ENCODE peak calls at places on chromosomes 11 and 22, in five cellular contexts. K is foreskin fibroblast; Q is OCI-LY7; U is CD8-positive, alpha-beta T cell; Y is fibroblast of lung. O is an unnamed sample.

GRCh38 chr22:22802346-22802970 is 85.2 kb upstream of the IGLL5 start:
- DNase-seq in U (peak), Y (no peak), K (no peak), Q (peak), O (no peak)

GRCh38 chr11:396948-397548 is 3.0 kb downstream of the PKP3 start:
- DNase-seq in U (no peak), K (peak), Y (peak), Q (no peak), O (peak)

GRCh38 chr11:19646921-19647320 is 65.7 kb upstream of the NAV2 start:
- DNase-seq in K (peak), Q (no peak), U (no peak), Y (peak), O (peak)

GRCh38 chr11:79465160-79465559 is 24.3 kb upstream of the TENM4 start:
- DNase-seq in U (no peak), K (no peak), Q (no peak), Y (no peak), O (no peak)

GRCh38 chr11:1278766-1279673 is 30.4 kb downstream of the TOLLIP start:
- DNase-seq in Q (no peak), K (no peak), Y (no peak), U (no peak), O (no peak)

GRCh38 chr11:64035581-64035980 is at the start of gene FLRT1:
- DNase-seq in Y (no peak), Q (no peak), U (no peak), K (no peak), O (no peak)

GRCh38 chr11:134288486-134288885 is 12.3 kb downstream of the GLB1L3 start:
- DNase-seq in Q (no peak), K (no peak), Y (no peak), U (no peak), O (no peak)

GRCh38 chr11:93329936-93330445 is 551 bp upstream of the DEUP1 start:
- DNase-seq in U (no peak), Q (no peak), Y (peak), K (peak), O (peak)

GRCh38 chr22:40009231-40009769 is 14.5 kb downstream of the FAM83F start:
- DNase-seq in Y (peak), Q (no peak), K (no peak), U (no peak), O (no peak)

GRCh38 chr11:12141283-12141682 is 30.9 kb downstream of the MICAL2 start:
- DNase-seq in U (no peak), Q (no peak), Y (no peak), K (no peak), O (no peak)

GRCh38 chr11:77287136-77287535 is 14.3 kb downstream of the GDPD4 start:
- DNase-seq in Y (peak), U (no peak), Q (no peak), K (peak), O (no peak)

GRCh38 chr22:27388090-27388600 is 413.4 kb downstream of the MN1 start:
- DNase-seq in Y (no peak), K (no peak), Q (peak), U (no peak), O (no peak)

GRCh38 chr11:108984021-108984420 is 319.2 kb downstream of the DDX10 start:
- DNase-seq in Y (no peak), K (no peak), Q (no peak), U (no peak), O (no peak)

GRCh38 chr11:7759010-7759409 is 37.7 kb downstream of the OR5P2 start:
- DNase-seq in K (no peak), U (no peak), Y (no peak), Q (no peak), O (no peak)

GRCh38 chr11:13309156-13309555 is 31.6 kb downstream of the BMAL1 start:
- DNase-seq in Q (no peak), K (no peak), Y (no peak), U (no peak), O (no peak)

GRCh38 chr11:61315260-61315659 is 17.6 kb downstream of the DDB1 start:
- DNase-seq in K (no peak), Y (no peak), Q (no peak), U (no peak), O (no peak)

GRCh38 chr11:75174781-75175370 is 24.0 kb downstream of the SLCO2B1 start:
- DNase-seq in Y (peak), K (peak), U (no peak), Q (peak), O (peak)

GRCh38 chr22:24420977-24421343 is 6.4 kb upstream of the ADORA2A start:
- DNase-seq in U (no peak), Q (no peak), K (no peak), Y (no peak), O (no peak)

GRCh38 chr22:48404801-48405447 is 1422.7 kb downstream of the BRD1 start:
- DNase-seq in Q (no peak), K (no peak), Y (no peak), U (no peak), O (no peak)

GRCh38 chr11:124394408-124394807 is 4.4 kb downstream of the OR8B3 start:
- DNase-seq in U (no peak), Y (peak), Q (no peak), K (peak), O (no peak)

DNA sequence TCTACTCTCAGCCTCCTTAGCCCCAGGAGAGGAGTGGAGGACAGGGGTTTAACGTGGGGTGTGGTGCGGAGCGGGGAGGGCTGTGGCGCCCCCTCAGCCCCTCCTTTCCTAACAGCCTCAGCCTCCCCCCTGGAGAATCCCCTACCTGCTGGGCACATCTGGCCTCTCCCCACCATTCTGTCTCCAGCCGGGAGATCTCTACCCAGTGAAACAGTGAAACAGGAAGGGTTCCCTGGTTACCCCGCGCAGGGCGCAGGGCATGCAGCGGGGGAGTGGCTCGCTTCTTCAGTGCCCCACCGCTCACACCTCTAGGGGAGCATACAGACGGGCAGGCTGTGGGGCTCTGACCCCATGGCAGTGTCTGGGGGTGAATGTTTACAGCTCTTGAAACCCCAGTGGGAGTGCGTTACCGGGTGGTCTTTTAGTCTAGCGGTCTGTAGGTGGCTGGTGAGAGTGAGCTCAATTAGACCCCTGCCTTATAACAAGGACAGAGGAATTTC is 54.7 kb upstream of the CCDC188 start:
- DNase-seq in U (no peak), K (no peak), Y (no peak), Q (no peak), O (no peak)
- H3K4me3 ChIP-seq in U (no peak), K (no peak), Y (no peak), Q (no peak), O (no peak)

GRCh38 chr11:67365756-67366384 is 7.5 kb downstream of the CLCF1 start:
- DNase-seq in Q (no peak), U (no peak), Y (no peak), K (peak), O (no peak)
- H3K4me3 ChIP-seq in Q (no peak), U (no peak), Y (no peak), K (no peak), O (no peak)

GRCh38 chr11:47523491-47524199 is 29.3 kb downstream of the CELF1 start:
- DNase-seq in K (peak), Q (no peak), Y (peak), U (peak), O (peak)

GRCh38 chr11:47518212-47518959 is 34.5 kb downstream of the CELF1 start:
- DNase-seq in K (no peak), Q (no peak), Y (no peak), U (no peak), O (no peak)

GRCh38 chr11:47527186-47527585 is 25.7 kb downstream of the CELF1 start:
- DNase-seq in Q (no peak), K (no peak), Y (no peak), U (no peak), O (no peak)

GRCh38 chr11:47524200-47524874 is 28.6 kb downstream of the CELF1 start:
- DNase-seq in K (peak), Y (no peak), Q (no peak), U (peak), O (no peak)
- H3K4me3 ChIP-seq in K (peak), Y (no peak), Q (no peak), U (no peak), O (no peak)

DNA sequence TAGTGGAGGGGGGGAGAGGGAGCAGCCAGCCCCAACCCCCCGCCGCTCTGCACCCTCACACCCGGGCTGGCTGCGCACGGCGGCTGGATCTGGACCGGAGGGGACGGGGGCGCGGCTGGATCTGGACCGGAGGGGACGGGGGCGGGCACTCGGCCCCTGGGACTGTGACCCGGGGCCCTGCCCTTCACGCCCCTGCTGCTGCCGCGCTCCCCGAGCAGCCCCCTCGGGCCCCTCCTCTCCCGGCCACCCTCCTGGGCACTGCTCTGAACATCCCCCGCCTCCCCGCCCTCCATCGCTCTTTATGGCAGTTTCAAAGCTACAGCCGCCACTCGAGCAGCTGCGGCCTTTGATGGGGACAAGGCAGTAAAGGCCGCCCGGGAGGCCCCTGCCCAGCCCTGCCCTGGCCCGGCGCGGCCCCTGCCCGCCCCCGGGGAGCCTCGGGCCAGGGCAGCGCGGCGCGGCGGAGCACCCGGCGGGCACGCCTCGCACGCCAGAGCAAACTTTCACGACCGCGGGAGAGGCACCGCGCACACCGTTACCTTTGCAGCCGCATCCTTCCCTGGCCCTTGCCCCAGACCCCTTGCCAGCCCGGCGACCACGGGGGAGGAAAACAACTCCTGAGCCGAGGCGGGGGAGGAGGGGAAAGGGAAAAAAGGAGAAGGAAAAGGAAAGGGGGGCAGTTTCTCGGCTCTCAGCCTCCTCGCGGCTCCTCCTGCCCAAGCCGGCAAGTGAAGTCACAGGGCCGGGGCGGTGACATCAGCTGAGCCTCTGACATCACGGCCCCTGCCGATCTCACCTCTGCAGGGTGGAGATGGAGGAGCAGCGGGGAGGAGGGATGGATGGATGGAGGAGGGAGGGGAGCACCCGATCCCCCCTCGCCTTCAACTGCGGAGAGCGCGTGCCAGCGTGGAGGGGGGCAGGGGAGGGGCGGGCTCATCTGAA is 13.1 kb upstream of the TCF20 start:
- DNase-seq in Y (peak), Q (no peak), U (peak), K (peak), O (no peak)
- H3K4me3 ChIP-seq in Y (peak), Q (no peak), U (peak), K (peak), O (peak)

DNA sequence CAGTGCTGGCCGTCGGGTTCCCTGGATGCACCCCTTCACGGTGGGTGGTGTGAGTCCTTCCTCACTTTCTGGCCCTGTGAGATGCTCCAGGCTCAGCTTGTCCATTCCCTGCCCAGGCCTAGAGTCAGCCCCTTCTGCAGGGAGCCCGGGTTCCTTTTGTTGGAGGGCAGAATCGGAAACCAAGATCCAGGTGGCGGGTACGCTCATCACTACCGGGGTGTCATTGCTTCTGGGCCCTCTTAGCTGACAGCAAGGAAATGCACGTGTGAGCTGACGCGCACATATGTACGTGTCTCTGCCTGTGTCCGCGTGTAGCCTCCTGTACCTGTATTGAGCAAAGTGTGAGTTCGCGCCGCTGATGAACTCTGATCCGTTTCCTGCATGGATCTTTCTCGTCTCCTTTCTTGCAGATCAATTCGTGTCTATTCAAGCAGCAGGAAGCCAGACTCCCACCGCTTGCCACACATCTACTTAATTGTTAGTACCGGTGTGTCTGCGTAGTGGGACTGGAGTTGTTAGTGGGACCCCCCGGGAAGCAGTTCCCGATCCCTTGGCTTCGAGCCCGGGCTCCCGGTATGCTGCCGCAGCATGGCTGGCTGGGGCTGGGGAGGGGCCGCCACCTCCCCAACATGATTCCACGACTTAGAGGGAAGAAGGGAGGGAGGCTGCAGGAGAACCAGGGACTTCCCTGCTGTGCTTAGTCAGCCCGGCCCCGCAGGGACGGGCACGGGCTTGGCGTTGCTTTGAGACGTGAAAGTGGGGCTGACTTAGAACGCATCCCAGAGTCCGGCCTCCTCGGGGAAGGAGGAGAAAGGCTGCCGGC is 35.9 kb upstream of the GRAMD4 start:
- DNase-seq in U (peak), Y (peak), Q (no peak), K (peak), O (peak)
- H3K4me3 ChIP-seq in U (no peak), Y (no peak), Q (no peak), K (no peak), O (no peak)

DNA sequence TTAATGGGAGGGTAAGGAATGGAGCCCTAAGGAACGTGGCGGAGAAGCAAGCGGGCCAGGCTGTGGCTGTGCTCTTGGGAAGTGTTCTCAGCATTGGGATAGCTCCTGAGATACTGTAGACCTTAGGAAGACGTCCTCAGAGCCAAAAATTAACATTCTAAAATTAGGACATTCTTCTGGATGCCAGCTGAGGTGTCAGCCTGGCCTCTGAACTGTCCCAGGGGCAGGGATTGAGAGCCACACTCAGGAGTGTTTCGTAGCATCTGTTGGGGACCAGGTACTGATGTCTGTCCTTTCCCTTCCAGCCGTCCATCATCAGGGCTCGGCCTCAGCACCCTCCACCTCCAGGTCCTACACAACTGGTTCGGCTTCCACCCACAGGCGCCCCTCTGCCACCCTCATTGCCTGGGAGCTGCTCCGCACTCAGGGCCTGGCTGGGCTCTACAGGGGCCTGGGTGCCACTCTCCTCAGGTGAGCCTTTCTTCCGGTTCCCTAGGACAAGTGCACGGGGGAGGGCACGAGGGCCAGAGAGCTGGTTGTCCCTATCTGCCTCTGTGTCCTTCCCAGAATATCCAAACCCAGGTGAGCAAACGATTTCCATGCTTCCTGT is 23.6 kb downstream of the SLC25A18 start:
- DNase-seq in Y (no peak), U (no peak), K (no peak), Q (no peak), O (no peak)
- H3K4me3 ChIP-seq in Y (no peak), U (no peak), K (no peak), Q (no peak), O (no peak)

DNA sequence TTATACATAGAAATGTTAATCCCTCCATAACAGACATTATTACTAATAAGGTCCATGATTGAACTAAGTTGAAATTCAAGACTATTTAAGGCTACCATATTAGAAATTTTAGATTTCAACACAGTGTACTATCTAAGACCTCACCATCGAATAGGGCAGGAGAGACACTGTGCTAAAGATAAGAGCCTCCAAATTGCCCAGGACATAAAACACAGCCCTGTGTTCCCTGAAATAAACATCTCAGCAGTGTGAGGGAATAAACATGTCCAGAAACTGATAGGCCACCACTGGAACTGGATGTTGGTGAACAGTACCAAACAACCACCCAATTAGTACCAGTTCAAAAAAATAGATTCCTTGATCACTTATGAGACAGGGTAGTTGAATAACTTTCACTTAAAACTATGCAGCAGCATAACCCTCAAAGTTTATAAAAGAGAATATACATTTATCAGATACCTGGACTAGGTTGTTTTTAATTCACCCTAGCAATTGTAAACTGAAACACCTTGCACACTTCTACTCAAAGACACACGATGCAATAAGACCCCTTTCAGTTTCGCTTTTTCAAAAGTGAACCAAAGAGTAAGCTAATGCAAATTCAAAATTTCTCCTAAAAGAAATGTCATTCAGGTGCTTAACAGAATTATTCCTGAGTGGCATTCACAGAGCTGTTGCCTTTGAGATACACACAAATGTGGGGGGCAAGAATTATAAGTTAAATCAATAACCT is 34.3 kb downstream of the USP28 start:
- DNase-seq in K (no peak), Y (no peak), Q (no peak), U (no peak), O (no peak)
- H3K4me3 ChIP-seq in K (no peak), Y (no peak), Q (no peak), U (no peak), O (no peak)

O was measured in AG10803.